ENCODE peak calls at places on chromosome 1, in eight cellular contexts. X, N, W, A, Z, I, H and V are unnamed samples.

GRCh38 chr1:43531453-43531905 is 796 bp downstream of the PTPRF start:
- DNase-seq in X (no peak), N (peak; percentile 71), W (no peak), A (no peak), Z (no peak), I (no peak), H (no peak), V (no peak)

GRCh38 chr1:7047866-7048265 is 262.6 kb downstream of the CAMTA1 start:
- DNase-seq in X (no peak), N (no peak), W (no peak), A (no peak), Z (no peak), I (no peak), H (no peak), V (no peak)

GRCh38 chr1:182249201-182249676 is 142.4 kb downstream of the GLUL start:
- DNase-seq in X (peak; percentile 84), N (no peak), W (no peak), A (no peak), Z (no peak), I (no peak), H (no peak), V (no peak)

GRCh38 chr1:178273707-178274410 is 180.0 kb downstream of the RASAL2 start:
- DNase-seq in X (no peak), N (no peak), W (no peak), A (no peak), Z (no peak), I (no peak), H (no peak), V (no peak)

GRCh38 chr1:184158911-184159701 is 107.6 kb downstream of the TSEN15 start:
- DNase-seq in X (no peak), N (peak; percentile 19), W (no peak), A (no peak), Z (no peak), I (no peak), H (no peak), V (no peak)

GRCh38 chr1:236753554-236753953 is 41.5 kb upstream of the MTR start:
- DNase-seq in X (no peak), N (peak; percentile 71), W (no peak), A (no peak), Z (no peak), I (no peak), H (peak; percentile 32), V (no peak)

GRCh38 chr1:234613992-234614584 is 4.1 kb upstream of the IRF2BP2 start:
- DNase-seq in X (no peak), N (no peak), W (no peak), A (no peak), Z (no peak), I (no peak), H (peak; percentile 73), V (no peak)

GRCh38 chr1:31760422-31760900 is 3.7 kb downstream of the ADGRB2 start:
- DNase-seq in X (no peak), N (peak; percentile 72), W (no peak), A (no peak), Z (no peak), I (no peak), H (no peak), V (no peak)

GRCh38 chr1:10691740-10692125 is 104.7 kb downstream of the CASZ1 start:
- DNase-seq in X (no peak), N (no peak), W (no peak), A (no peak), Z (no peak), I (no peak), H (no peak), V (no peak)

GRCh38 chr1:174692313-174692712 is 244.5 kb downstream of the GPR52 start:
- DNase-seq in X (no peak), N (peak; percentile 58), W (no peak), A (no peak), Z (no peak), I (no peak), H (peak; percentile 43), V (peak; percentile 1)

GRCh38 chr1:24906760-24907490 is 23.2 kb downstream of the RUNX3 start:
- DNase-seq in X (peak; percentile 67), N (no peak), W (no peak), A (no peak), Z (peak; percentile 62), I (no peak), H (no peak), V (no peak)

GRCh38 chr1:65393345-65393744 is 27.1 kb upstream of the LEPR start:
- DNase-seq in X (no peak), N (no peak), W (no peak), A (no peak), Z (no peak), I (peak; percentile 7), H (peak; percentile 18), V (no peak)

GRCh38 chr1:230976360-230976759 is 2.3 kb downstream of the TTC13 start:
- DNase-seq in X (no peak), N (no peak), W (no peak), A (no peak), Z (no peak), I (no peak), H (no peak), V (no peak)

GRCh38 chr1:30088594-30089556 is 634.5 kb downstream of the MATN1 start:
- DNase-seq in X (no peak), N (no peak), W (no peak), A (no peak), Z (no peak), I (no peak), H (peak; percentile 14), V (no peak)

GRCh38 chr1:30084909-30085571 is 638.3 kb downstream of the MATN1 start:
- DNase-seq in X (no peak), N (no peak), W (no peak), A (no peak), Z (no peak), I (no peak), H (no peak), V (no peak)

GRCh38 chr1:30083800-30084464 is 639.5 kb downstream of the MATN1 start:
- DNase-seq in X (no peak), N (no peak), W (peak; percentile 21), A (no peak), Z (no peak), I (peak; percentile 46), H (peak; percentile 81), V (no peak)

GRCh38 chr1:30087465-30087864 is 635.9 kb downstream of the MATN1 start:
- DNase-seq in X (no peak), N (peak; percentile 72), W (no peak), A (no peak), Z (no peak), I (no peak), H (no peak), V (no peak)

GRCh38 chr1:30085814-30086770 is 637.3 kb downstream of the MATN1 start:
- DNase-seq in X (no peak), N (peak; percentile 93), W (peak; percentile 64), A (no peak), Z (peak; percentile 86), I (no peak), H (peak; percentile 63), V (peak; percentile 41)
- H3K4me3 ChIP-seq in X (no peak overlapping the region), N (peak overlapping the region; percentile 63), W (no peak overlapping the region), A (no peak overlapping the region), Z (no peak overlapping the region), I (peak overlapping the region; percentile 34), H (peak overlapping the region; percentile 13), V (no peak overlapping the region)

DNA sequence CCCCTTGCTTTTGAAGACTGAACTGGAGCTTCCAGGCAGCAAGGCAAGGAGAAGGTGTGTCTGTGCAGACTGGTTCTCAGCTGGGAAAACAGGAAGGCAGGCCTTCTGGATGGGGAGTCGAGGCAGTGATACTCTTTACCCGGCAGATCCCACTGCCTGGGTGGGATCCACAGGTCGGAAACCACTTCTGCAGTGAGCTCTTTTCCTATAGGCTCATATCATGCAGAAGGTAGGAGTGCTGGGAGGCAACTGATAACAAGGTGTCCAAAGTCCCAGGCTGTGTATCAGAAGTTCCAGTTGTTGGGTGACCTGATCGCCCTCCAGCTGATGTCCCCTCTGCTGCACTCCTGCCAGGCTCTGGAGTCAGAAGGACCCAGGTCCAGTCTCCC is 17.1 kb downstream of the ACOT11 start:
- DNase-seq in X (no peak), N (no peak), W (no peak), A (no peak), Z (peak; percentile 4), I (no peak), H (no peak), V (no peak)
- H3K4me3 ChIP-seq in X (no peak overlapping the region), N (no peak overlapping the region), W (no peak overlapping the region), A (no peak overlapping the region), Z (no peak overlapping the region), I (no peak overlapping the region), H (no peak overlapping the region), V (no peak overlapping the region)

GRCh38 chr1:170661646-170662411 is 2.1 kb upstream of the PRRX1 start:
- DNase-seq in X (peak; percentile 88), N (peak; percentile 79), W (peak; percentile 60), A (no peak), Z (no peak), I (no peak), H (peak; percentile 67), V (no peak)
- H3K4me3 ChIP-seq in X (no peak overlapping the region), N (peak overlapping the region; percentile 79), W (peak overlapping the region; percentile 68), A (no peak overlapping the region), Z (peak overlapping the region; percentile 42), I (peak overlapping the region; percentile 95), H (peak overlapping the region; percentile 85), V (peak overlapping the region; percentile 2)

GRCh38 chr1:58763214-58763613 is 20.6 kb downstream of the JUN start:
- DNase-seq in X (no peak), N (no peak), W (no peak), A (no peak), Z (no peak), I (no peak), H (peak; percentile 70), V (no peak)
- H3K4me3 ChIP-seq in X (no peak overlapping the region), N (no peak overlapping the region), W (no peak overlapping the region), A (no peak overlapping the region), Z (no peak overlapping the region), I (no peak overlapping the region), H (no peak overlapping the region), V (no peak overlapping the region)